ENCODE peak calls at places on chromosome 17, in nine cellular contexts. One of them, this sample, is unnamed.

GRCh38 chr17:58172369-58173071 is 5.7 kb downstream of the OR4D2 start:
- ATAC-seq in mucosa of descending colon: peak; percentile 56
- ATAC-seq in left cardiac atrium: no peak
- ATAC-seq in activated T-cell treated with anti-CD3 and anti-CD28 coated beads, Interleukin-2, amount 50 U/mL, for 4 hours: peak; percentile 86
- ATAC-seq in K562: peak; percentile 73
- ATAC-seq in CD4-positive, CD25-positive, alpha-beta regulatory T cell: peak; percentile 79
- ATAC-seq in left lung: peak; percentile 39
- ATAC-seq in HepG2: peak; percentile 85
- ATAC-seq in T-cell: peak; percentile 76
- ATAC-seq in this sample: no peak

GRCh38 chr17:78781339-78782304 is at the start of gene CYTH1:
- ATAC-seq in mucosa of descending colon: peak; percentile 32
- ATAC-seq in left cardiac atrium: peak; percentile 16
- ATAC-seq in activated T-cell treated with anti-CD3 and anti-CD28 coated beads, Interleukin-2, amount 50 U/mL, for 4 hours: peak; percentile 22
- ATAC-seq in K562: peak; percentile 23
- ATAC-seq in CD4-positive, CD25-positive, alpha-beta regulatory T cell: no peak
- ATAC-seq in left lung: peak; percentile 6
- ATAC-seq in HepG2: peak; percentile 29
- ATAC-seq in T-cell: peak; percentile 3
- ATAC-seq in this sample: peak; percentile 1

GRCh38 chr17:77222356-77222755 is 81.6 kb downstream of the SEC14L1 start:
- ATAC-seq in mucosa of descending colon: no peak
- ATAC-seq in left cardiac atrium: no peak
- ATAC-seq in activated T-cell treated with anti-CD3 and anti-CD28 coated beads, Interleukin-2, amount 50 U/mL, for 4 hours: no peak
- ATAC-seq in K562: no peak
- ATAC-seq in CD4-positive, CD25-positive, alpha-beta regulatory T cell: no peak
- ATAC-seq in left lung: no peak
- ATAC-seq in HepG2: no peak
- ATAC-seq in T-cell: no peak
- ATAC-seq in this sample: no peak

GRCh38 chr17:19883537-19884215 is 15.9 kb upstream of the ULK2 start:
- ATAC-seq in mucosa of descending colon: no peak
- ATAC-seq in left cardiac atrium: no peak
- ATAC-seq in activated T-cell treated with anti-CD3 and anti-CD28 coated beads, Interleukin-2, amount 50 U/mL, for 4 hours: peak; percentile 43
- ATAC-seq in K562: peak; percentile 38
- ATAC-seq in CD4-positive, CD25-positive, alpha-beta regulatory T cell: no peak
- ATAC-seq in left lung: no peak
- ATAC-seq in HepG2: no peak
- ATAC-seq in T-cell: no peak
- ATAC-seq in this sample: no peak

GRCh38 chr17:65698381-65699061 is 137.1 kb upstream of the AXIN2 start:
- ATAC-seq in mucosa of descending colon: no peak
- ATAC-seq in left cardiac atrium: peak; percentile 49
- ATAC-seq in activated T-cell treated with anti-CD3 and anti-CD28 coated beads, Interleukin-2, amount 50 U/mL, for 4 hours: no peak
- ATAC-seq in K562: no peak
- ATAC-seq in CD4-positive, CD25-positive, alpha-beta regulatory T cell: no peak
- ATAC-seq in left lung: peak; percentile 68
- ATAC-seq in HepG2: peak; percentile 35
- ATAC-seq in T-cell: no peak
- ATAC-seq in this sample: no peak

GRCh38 chr17:5592382-5592781 is 8.1 kb upstream of the NLRP1 start:
- ATAC-seq in mucosa of descending colon: peak; percentile 33
- ATAC-seq in left cardiac atrium: peak; percentile 42
- ATAC-seq in activated T-cell treated with anti-CD3 and anti-CD28 coated beads, Interleukin-2, amount 50 U/mL, for 4 hours: no peak
- ATAC-seq in K562: peak; percentile 59
- ATAC-seq in CD4-positive, CD25-positive, alpha-beta regulatory T cell: no peak
- ATAC-seq in left lung: peak; percentile 72
- ATAC-seq in HepG2: no peak
- ATAC-seq in T-cell: no peak
- ATAC-seq in this sample: peak; percentile 38

GRCh38 chr17:55343900-55344513 is 77.6 kb downstream of the MMD start:
- ATAC-seq in mucosa of descending colon: no peak
- ATAC-seq in left cardiac atrium: no peak
- ATAC-seq in activated T-cell treated with anti-CD3 and anti-CD28 coated beads, Interleukin-2, amount 50 U/mL, for 4 hours: peak; percentile 4
- ATAC-seq in K562: peak; percentile 50
- ATAC-seq in CD4-positive, CD25-positive, alpha-beta regulatory T cell: peak; percentile 8
- ATAC-seq in left lung: no peak
- ATAC-seq in HepG2: no peak
- ATAC-seq in T-cell: peak; percentile 36
- ATAC-seq in this sample: no peak

GRCh38 chr17:78617371-78618061 is 40.3 kb upstream of the DNAH17 start:
- ATAC-seq in mucosa of descending colon: no peak
- ATAC-seq in left cardiac atrium: peak; percentile 57
- ATAC-seq in activated T-cell treated with anti-CD3 and anti-CD28 coated beads, Interleukin-2, amount 50 U/mL, for 4 hours: no peak
- ATAC-seq in K562: no peak
- ATAC-seq in CD4-positive, CD25-positive, alpha-beta regulatory T cell: no peak
- ATAC-seq in left lung: no peak
- ATAC-seq in HepG2: no peak
- ATAC-seq in T-cell: no peak
- ATAC-seq in this sample: no peak

GRCh38 chr17:64771980-64772844 is 110.1 kb upstream of the SMURF2 start:
- ATAC-seq in mucosa of descending colon: no peak
- ATAC-seq in left cardiac atrium: no peak
- ATAC-seq in activated T-cell treated with anti-CD3 and anti-CD28 coated beads, Interleukin-2, amount 50 U/mL, for 4 hours: no peak
- ATAC-seq in K562: no peak
- ATAC-seq in CD4-positive, CD25-positive, alpha-beta regulatory T cell: no peak
- ATAC-seq in left lung: no peak
- ATAC-seq in HepG2: no peak
- ATAC-seq in T-cell: no peak
- ATAC-seq in this sample: no peak

GRCh38 chr17:77942111-77942988 is 16.2 kb upstream of the TNRC6C start:
- ATAC-seq in mucosa of descending colon: no peak
- ATAC-seq in left cardiac atrium: peak; percentile 68
- ATAC-seq in activated T-cell treated with anti-CD3 and anti-CD28 coated beads, Interleukin-2, amount 50 U/mL, for 4 hours: no peak
- ATAC-seq in K562: no peak
- ATAC-seq in CD4-positive, CD25-positive, alpha-beta regulatory T cell: no peak
- ATAC-seq in left lung: no peak
- ATAC-seq in HepG2: peak; percentile 70
- ATAC-seq in T-cell: no peak
- ATAC-seq in this sample: no peak

GRCh38 chr17:14010999-14011692 is 58.2 kb upstream of the COX10 start:
- ATAC-seq in mucosa of descending colon: no peak
- ATAC-seq in left cardiac atrium: no peak
- ATAC-seq in activated T-cell treated with anti-CD3 and anti-CD28 coated beads, Interleukin-2, amount 50 U/mL, for 4 hours: no peak
- ATAC-seq in K562: no peak
- ATAC-seq in CD4-positive, CD25-positive, alpha-beta regulatory T cell: no peak
- ATAC-seq in left lung: no peak
- ATAC-seq in HepG2: no peak
- ATAC-seq in T-cell: no peak
- ATAC-seq in this sample: no peak

GRCh38 chr17:39543176-39543575 is 64.5 kb downstream of the NEUROD2 start:
- ATAC-seq in mucosa of descending colon: no peak
- ATAC-seq in left cardiac atrium: no peak
- ATAC-seq in activated T-cell treated with anti-CD3 and anti-CD28 coated beads, Interleukin-2, amount 50 U/mL, for 4 hours: no peak
- ATAC-seq in K562: no peak
- ATAC-seq in CD4-positive, CD25-positive, alpha-beta regulatory T cell: no peak
- ATAC-seq in left lung: no peak
- ATAC-seq in HepG2: no peak
- ATAC-seq in T-cell: no peak
- ATAC-seq in this sample: no peak

GRCh38 chr17:40303009-40303657 is 5.8 kb upstream of the RARA start:
- ATAC-seq in mucosa of descending colon: peak; percentile 62
- ATAC-seq in left cardiac atrium: peak; percentile 50
- ATAC-seq in activated T-cell treated with anti-CD3 and anti-CD28 coated beads, Interleukin-2, amount 50 U/mL, for 4 hours: peak; percentile 40
- ATAC-seq in K562: peak; percentile 48
- ATAC-seq in CD4-positive, CD25-positive, alpha-beta regulatory T cell: peak; percentile 60
- ATAC-seq in left lung: peak; percentile 70
- ATAC-seq in HepG2: peak; percentile 12
- ATAC-seq in T-cell: no peak
- ATAC-seq in this sample: peak; percentile 44

GRCh38 chr17:75828051-75828400 is 16.2 kb downstream of the UNC13D start:
- ATAC-seq in mucosa of descending colon: no peak
- ATAC-seq in left cardiac atrium: no peak
- ATAC-seq in activated T-cell treated with anti-CD3 and anti-CD28 coated beads, Interleukin-2, amount 50 U/mL, for 4 hours: peak; percentile 26
- ATAC-seq in K562: no peak
- ATAC-seq in CD4-positive, CD25-positive, alpha-beta regulatory T cell: peak; percentile 18
- ATAC-seq in left lung: no peak
- ATAC-seq in HepG2: no peak
- ATAC-seq in T-cell: peak; percentile 24
- ATAC-seq in this sample: no peak

GRCh38 chr17:69525920-69526841 is 111.7 kb downstream of the MAP2K6 start:
- ATAC-seq in mucosa of descending colon: peak; percentile 80
- ATAC-seq in left cardiac atrium: peak; percentile 62
- ATAC-seq in activated T-cell treated with anti-CD3 and anti-CD28 coated beads, Interleukin-2, amount 50 U/mL, for 4 hours: no peak
- ATAC-seq in K562: peak; percentile 54
- ATAC-seq in CD4-positive, CD25-positive, alpha-beta regulatory T cell: no peak
- ATAC-seq in left lung: peak; percentile 90
- ATAC-seq in HepG2: peak; percentile 76
- ATAC-seq in T-cell: no peak
- ATAC-seq in this sample: peak; percentile 72

GRCh38 chr17:16443390-16444257 is 28.3 kb downstream of the TRPV2 start:
- ATAC-seq in mucosa of descending colon: no peak
- ATAC-seq in left cardiac atrium: no peak
- ATAC-seq in activated T-cell treated with anti-CD3 and anti-CD28 coated beads, Interleukin-2, amount 50 U/mL, for 4 hours: no peak
- ATAC-seq in K562: peak; percentile 15
- ATAC-seq in CD4-positive, CD25-positive, alpha-beta regulatory T cell: no peak
- ATAC-seq in left lung: no peak
- ATAC-seq in HepG2: peak; percentile 13
- ATAC-seq in T-cell: no peak
- ATAC-seq in this sample: peak; percentile 1

GRCh38 chr17:76644995-76645394 is 1.4 kb upstream of the ST6GALNAC1 start:
- ATAC-seq in mucosa of descending colon: peak; percentile 63
- ATAC-seq in left cardiac atrium: no peak
- ATAC-seq in activated T-cell treated with anti-CD3 and anti-CD28 coated beads, Interleukin-2, amount 50 U/mL, for 4 hours: no peak
- ATAC-seq in K562: no peak
- ATAC-seq in CD4-positive, CD25-positive, alpha-beta regulatory T cell: no peak
- ATAC-seq in left lung: peak; percentile 37
- ATAC-seq in HepG2: peak; percentile 72
- ATAC-seq in T-cell: no peak
- ATAC-seq in this sample: no peak

GRCh38 chr17:22304667-22305303 is 612.5 kb downstream of the KCNJ18 start:
- ATAC-seq in mucosa of descending colon: no peak
- ATAC-seq in left cardiac atrium: no peak
- ATAC-seq in activated T-cell treated with anti-CD3 and anti-CD28 coated beads, Interleukin-2, amount 50 U/mL, for 4 hours: no peak
- ATAC-seq in K562: peak; percentile 91
- ATAC-seq in CD4-positive, CD25-positive, alpha-beta regulatory T cell: no peak
- ATAC-seq in left lung: no peak
- ATAC-seq in HepG2: no peak
- ATAC-seq in T-cell: no peak
- ATAC-seq in this sample: no peak

GRCh38 chr17:18038149-18038850 is 668 bp downstream of the ATPAF2 start:
- ATAC-seq in mucosa of descending colon: peak; percentile 0
- ATAC-seq in left cardiac atrium: no peak
- ATAC-seq in activated T-cell treated with anti-CD3 and anti-CD28 coated beads, Interleukin-2, amount 50 U/mL, for 4 hours: peak; percentile 54
- ATAC-seq in K562: no peak
- ATAC-seq in CD4-positive, CD25-positive, alpha-beta regulatory T cell: no peak
- ATAC-seq in left lung: no peak
- ATAC-seq in HepG2: no peak
- ATAC-seq in T-cell: no peak
- ATAC-seq in this sample: no peak

GRCh38 chr17:69997332-69997731 is 77.7 kb upstream of the KCNJ16 start:
- ATAC-seq in mucosa of descending colon: peak; percentile 91
- ATAC-seq in left cardiac atrium: no peak
- ATAC-seq in activated T-cell treated with anti-CD3 and anti-CD28 coated beads, Interleukin-2, amount 50 U/mL, for 4 hours: no peak
- ATAC-seq in K562: no peak
- ATAC-seq in CD4-positive, CD25-positive, alpha-beta regulatory T cell: no peak
- ATAC-seq in left lung: no peak
- ATAC-seq in HepG2: no peak
- ATAC-seq in T-cell: no peak
- ATAC-seq in this sample: no peak

GRCh38 chr17:39755550-39756375 is 18.0 kb downstream of the GRB7 start:
- ATAC-seq in mucosa of descending colon: no peak
- ATAC-seq in left cardiac atrium: no peak
- ATAC-seq in activated T-cell treated with anti-CD3 and anti-CD28 coated beads, Interleukin-2, amount 50 U/mL, for 4 hours: peak; percentile 0
- ATAC-seq in K562: no peak
- ATAC-seq in CD4-positive, CD25-positive, alpha-beta regulatory T cell: no peak
- ATAC-seq in left lung: no peak
- ATAC-seq in HepG2: no peak
- ATAC-seq in T-cell: no peak
- ATAC-seq in this sample: no peak

GRCh38 chr17:55642741-55643140 is 79.9 kb downstream of the TMEM100 start:
- ATAC-seq in mucosa of descending colon: no peak
- ATAC-seq in left cardiac atrium: no peak
- ATAC-seq in activated T-cell treated with anti-CD3 and anti-CD28 coated beads, Interleukin-2, amount 50 U/mL, for 4 hours: no peak
- ATAC-seq in K562: no peak
- ATAC-seq in CD4-positive, CD25-positive, alpha-beta regulatory T cell: no peak
- ATAC-seq in left lung: no peak
- ATAC-seq in HepG2: no peak
- ATAC-seq in T-cell: no peak
- ATAC-seq in this sample: no peak

GRCh38 chr17:50842506-50843149 is 7.2 kb downstream of the WFIKKN2 start:
- ATAC-seq in mucosa of descending colon: no peak
- ATAC-seq in left cardiac atrium: no peak
- ATAC-seq in activated T-cell treated with anti-CD3 and anti-CD28 coated beads, Interleukin-2, amount 50 U/mL, for 4 hours: no peak
- ATAC-seq in K562: no peak
- ATAC-seq in CD4-positive, CD25-positive, alpha-beta regulatory T cell: no peak
- ATAC-seq in left lung: no peak
- ATAC-seq in HepG2: peak; percentile 2
- ATAC-seq in T-cell: no peak
- ATAC-seq in this sample: peak; percentile 3

GRCh38 chr17:64152428-64153125 is 22.6 kb upstream of the ERN1 start:
- ATAC-seq in mucosa of descending colon: no peak
- ATAC-seq in left cardiac atrium: no peak
- ATAC-seq in activated T-cell treated with anti-CD3 and anti-CD28 coated beads, Interleukin-2, amount 50 U/mL, for 4 hours: no peak
- ATAC-seq in K562: no peak
- ATAC-seq in CD4-positive, CD25-positive, alpha-beta regulatory T cell: no peak
- ATAC-seq in left lung: no peak
- ATAC-seq in HepG2: no peak
- ATAC-seq in T-cell: no peak
- ATAC-seq in this sample: no peak

GRCh38 chr17:7929158-7930029 is at the start of gene KCNAB3:
- ATAC-seq in mucosa of descending colon: no peak
- ATAC-seq in left cardiac atrium: peak; percentile 38
- ATAC-seq in activated T-cell treated with anti-CD3 and anti-CD28 coated beads, Interleukin-2, amount 50 U/mL, for 4 hours: peak; percentile 6
- ATAC-seq in K562: no peak
- ATAC-seq in CD4-positive, CD25-positive, alpha-beta regulatory T cell: no peak
- ATAC-seq in left lung: no peak
- ATAC-seq in HepG2: no peak
- ATAC-seq in T-cell: no peak
- ATAC-seq in this sample: peak; percentile 37

GRCh38 chr17:70357196-70357595 is 187.9 kb downstream of the KCNJ2 start:
- ATAC-seq in mucosa of descending colon: no peak
- ATAC-seq in left cardiac atrium: no peak
- ATAC-seq in activated T-cell treated with anti-CD3 and anti-CD28 coated beads, Interleukin-2, amount 50 U/mL, for 4 hours: no peak
- ATAC-seq in K562: no peak
- ATAC-seq in CD4-positive, CD25-positive, alpha-beta regulatory T cell: no peak
- ATAC-seq in left lung: no peak
- ATAC-seq in HepG2: no peak
- ATAC-seq in T-cell: no peak
- ATAC-seq in this sample: no peak

GRCh38 chr17:7988750-7989178 is 13.7 kb upstream of the GUCY2D start:
- ATAC-seq in mucosa of descending colon: peak; percentile 73
- ATAC-seq in left cardiac atrium: peak; percentile 70
- ATAC-seq in activated T-cell treated with anti-CD3 and anti-CD28 coated beads, Interleukin-2, amount 50 U/mL, for 4 hours: peak; percentile 39
- ATAC-seq in K562: peak; percentile 81
- ATAC-seq in CD4-positive, CD25-positive, alpha-beta regulatory T cell: peak; percentile 44
- ATAC-seq in left lung: peak; percentile 69
- ATAC-seq in HepG2: peak; percentile 55
- ATAC-seq in T-cell: peak; percentile 31
- ATAC-seq in this sample: peak; percentile 66

GRCh38 chr17:60599220-60599619 is 773 bp upstream of the PPM1D start:
- ATAC-seq in mucosa of descending colon: no peak
- ATAC-seq in left cardiac atrium: no peak
- ATAC-seq in activated T-cell treated with anti-CD3 and anti-CD28 coated beads, Interleukin-2, amount 50 U/mL, for 4 hours: peak; percentile 12
- ATAC-seq in K562: no peak
- ATAC-seq in CD4-positive, CD25-positive, alpha-beta regulatory T cell: peak; percentile 1
- ATAC-seq in left lung: no peak
- ATAC-seq in HepG2: peak; percentile 0
- ATAC-seq in T-cell: peak; percentile 29
- ATAC-seq in this sample: no peak

GRCh38 chr17:74345433-74346241 is 16.0 kb downstream of the BTBD17 start:
- ATAC-seq in mucosa of descending colon: no peak
- ATAC-seq in left cardiac atrium: no peak
- ATAC-seq in activated T-cell treated with anti-CD3 and anti-CD28 coated beads, Interleukin-2, amount 50 U/mL, for 4 hours: no peak
- ATAC-seq in K562: no peak
- ATAC-seq in CD4-positive, CD25-positive, alpha-beta regulatory T cell: no peak
- ATAC-seq in left lung: no peak
- ATAC-seq in HepG2: no peak
- ATAC-seq in T-cell: no peak
- ATAC-seq in this sample: peak; percentile 40

GRCh38 chr17:44086364-44087311 is 16.1 kb downstream of the G6PC3 start:
- ATAC-seq in mucosa of descending colon: peak; percentile 45
- ATAC-seq in left cardiac atrium: peak; percentile 82
- ATAC-seq in activated T-cell treated with anti-CD3 and anti-CD28 coated beads, Interleukin-2, amount 50 U/mL, for 4 hours: peak; percentile 94
- ATAC-seq in K562: peak; percentile 89
- ATAC-seq in CD4-positive, CD25-positive, alpha-beta regulatory T cell: peak; percentile 61
- ATAC-seq in left lung: peak; percentile 56
- ATAC-seq in HepG2: peak; percentile 63
- ATAC-seq in T-cell: peak; percentile 75
- ATAC-seq in this sample: peak; percentile 76

GRCh38 chr17:15231851-15232516 is 33.1 kb downstream of the PMP22 start:
- ATAC-seq in mucosa of descending colon: no peak
- ATAC-seq in left cardiac atrium: peak; percentile 51
- ATAC-seq in activated T-cell treated with anti-CD3 and anti-CD28 coated beads, Interleukin-2, amount 50 U/mL, for 4 hours: no peak
- ATAC-seq in K562: peak; percentile 23
- ATAC-seq in CD4-positive, CD25-positive, alpha-beta regulatory T cell: no peak
- ATAC-seq in left lung: no peak
- ATAC-seq in HepG2: no peak
- ATAC-seq in T-cell: no peak
- ATAC-seq in this sample: no peak

This sample was measured in esophagus mucosa.